ENCODE peak calls at places on chromosomes 16 and 17, in five cellular contexts. Q is AG09309; W is IMR-90; G is endodermal cell; R is CD8-positive, alpha-beta T cell. A is an unnamed sample.

GRCh38 chr16:61391835-61392234 is 644.4 kb downstream of the CDH8 start:
- DNase-seq in Q (no peak), W (no peak), G (no peak), R (no peak), A (no peak)

GRCh38 chr16:89326721-89327120 is 109.2 kb downstream of the ZNF778 start:
- DNase-seq in Q (no peak), W (no peak), G (peak; percentile 73), R (no peak), A (no peak)

GRCh38 chr17:73365934-73366623 is 54.3 kb upstream of the CDC42EP4 start:
- DNase-seq in Q (no peak), W (no peak), G (peak; percentile 72), R (no peak), A (no peak)

GRCh38 chr16:3876695-3877094 is 3.8 kb downstream of the CREBBP start:
- DNase-seq in Q (no peak), W (peak; percentile 63), G (no peak), R (no peak), A (no peak)

GRCh38 chr17:72640415-72641165 is 451.9 kb downstream of the SLC39A11 start:
- DNase-seq in Q (no peak), W (no peak), G (no peak), R (no peak), A (no peak)

GRCh38 chr16:75333770-75334169 is 82.3 kb upstream of the BCAR1 start:
- DNase-seq in Q (no peak), W (no peak), G (no peak), R (no peak), A (no peak)

GRCh38 chr17:43578699-43579569 is 32.8 kb upstream of the ETV4 start:
- DNase-seq in Q (no peak), W (peak; percentile 85), G (peak; percentile 78), R (peak; percentile 50), A (peak; percentile 67)

GRCh38 chr17:80187493-80187892 is 17.7 kb downstream of the CARD14 start:
- DNase-seq in Q (peak; percentile 1), W (no peak), G (no peak), R (no peak), A (no peak)

GRCh38 chr16:89031715-89032659 is 55.0 kb upstream of the CBFA2T3 start:
- DNase-seq in Q (no peak), W (no peak), G (no peak), R (peak; percentile 69), A (no peak)

GRCh38 chr16:27685802-27686201 is 135.9 kb downstream of the KATNIP start:
- DNase-seq in Q (no peak), W (peak; percentile 85), G (no peak), R (no peak), A (no peak)

GRCh38 chr16:75351183-75351582 is 82.1 kb downstream of the CFDP1 start:
- DNase-seq in Q (no peak), W (peak; percentile 80), G (no peak), R (no peak), A (no peak)

GRCh38 chr16:54722210-54722676 is 208.4 kb upstream of the IRX5 start:
- DNase-seq in Q (no peak), W (no peak), G (no peak), R (no peak), A (no peak)

GRCh38 chr17:56992364-56992763 is 14.4 kb downstream of the SCPEP1 start:
- DNase-seq in Q (no peak), W (no peak), G (no peak), R (no peak), A (no peak)

GRCh38 chr17:29140631-29141483 is 39.3 kb downstream of the MYO18A start:
- DNase-seq in Q (no peak), W (peak; percentile 32), G (no peak), R (peak; percentile 76), A (peak; percentile 59)

GRCh38 chr17:43671075-43671692 is 9.5 kb upstream of the MEOX1 start:
- DNase-seq in Q (peak; percentile 55), W (no peak), G (no peak), R (no peak), A (no peak)

GRCh38 chr16:4500283-4500682 is 24.1 kb downstream of the HMOX2 start:
- DNase-seq in Q (no peak), W (peak; percentile 88), G (no peak), R (no peak), A (no peak)

GRCh38 chr17:28968269-28968913 is 17.1 kb upstream of the PHF12 start:
- DNase-seq in Q (no peak), W (no peak), G (peak; percentile 74), R (no peak), A (peak; percentile 47)

GRCh38 chr16:75566889-75567255 is 693 bp downstream of the GABARAPL2 start:
- DNase-seq in Q (no peak), W (no peak), G (peak; percentile 62), R (no peak), A (peak; percentile 56)

GRCh38 chr17:51850206-51850605 is 308.3 kb downstream of the CA10 start:
- DNase-seq in Q (no peak), W (no peak), G (peak; percentile 65), R (no peak), A (no peak)

GRCh38 chr17:64941045-64941444 is 21.8 kb upstream of the LRRC37A3 start:
- DNase-seq in Q (no peak), W (no peak), G (peak; percentile 10), R (no peak), A (no peak)

GRCh38 chr17:12987120-12987519 is 30.7 kb downstream of the ELAC2 start:
- DNase-seq in Q (no peak), W (no peak), G (peak; percentile 75), R (no peak), A (peak; percentile 14)

GRCh38 chr16:22624759-22625533 is 114.3 kb downstream of the NPIPB5 start:
- DNase-seq in Q (no peak), W (no peak), G (no peak), R (no peak), A (no peak)

GRCh38 chr16:80459331-80459777 is 81.4 kb upstream of the DYNLRB2 start:
- DNase-seq in Q (peak; percentile 21), W (no peak), G (no peak), R (no peak), A (no peak)

GRCh38 chr17:75724016-75725003 is 3.1 kb downstream of the ITGB4 start:
- DNase-seq in Q (no peak), W (no peak), G (no peak), R (no peak), A (no peak)

GRCh38 chr16:4373909-4374742 is 2.5 kb downstream of the VASN start:
- DNase-seq in Q (peak; percentile 98), W (peak; percentile 98), G (peak; percentile 85), R (no peak), A (peak; percentile 70)

GRCh38 chr17:59001158-59001814 is 105.4 kb downstream of the TRIM37 start:
- DNase-seq in Q (no peak), W (peak; percentile 67), G (peak; percentile 61), R (peak; percentile 74), A (no peak)

GRCh38 chr17:27560668-27561067 is 70.3 kb upstream of the LGALS9 start:
- DNase-seq in Q (no peak), W (peak; percentile 29), G (no peak), R (no peak), A (no peak)

GRCh38 chr17:69723741-69724140 is 309.2 kb downstream of the MAP2K6 start:
- DNase-seq in Q (no peak), W (no peak), G (no peak), R (no peak), A (no peak)

GRCh38 chr16:75238132-75238852 is 13.1 kb downstream of the BCAR1 start:
- DNase-seq in Q (peak; percentile 79), W (peak; percentile 91), G (no peak), R (no peak), A (no peak)

GRCh38 chr17:80786470-80786869 is 205.2 kb upstream of the CHMP6 start:
- DNase-seq in Q (no peak), W (no peak), G (peak; percentile 59), R (no peak), A (no peak)

GRCh38 chr16:11633113-11633512 is 35.1 kb upstream of the SNN start:
- DNase-seq in Q (no peak), W (no peak), G (no peak), R (no peak), A (no peak)

GRCh38 chr17:39739885-39740356 is 2.2 kb downstream of the GRB7 start:
- DNase-seq in Q (no peak), W (no peak), G (peak; percentile 91), R (no peak), A (no peak)

GRCh38 chr17:31115168-31115567 is 20.4 kb downstream of the NF1 start:
- DNase-seq in Q (no peak), W (no peak), G (no peak), R (no peak), A (no peak)

GRCh38 chr17:49193513-49194296 is 16.7 kb downstream of the GNGT2 start:
- DNase-seq in Q (no peak), W (peak; percentile 51), G (peak; percentile 86), R (no peak), A (peak; percentile 62)

GRCh38 chr16:57803413-57803990 is 1.2 kb upstream of the KIFC3 start:
- DNase-seq in Q (no peak), W (no peak), G (no peak), R (no peak), A (no peak)

GRCh38 chr16:57800213-57801097 is 1.8 kb downstream of the KIFC3 start:
- DNase-seq in Q (no peak), W (no peak), G (no peak), R (no peak), A (no peak)

GRCh38 chr16:57801098-57801855 is 1.0 kb downstream of the KIFC3 start:
- DNase-seq in Q (no peak), W (peak; percentile 75), G (peak; percentile 79), R (no peak), A (no peak)

GRCh38 chr16:57802635-57803412 is 533 bp upstream of the KIFC3 start:
- DNase-seq in Q (no peak), W (peak; percentile 54), G (peak; percentile 85), R (no peak), A (peak; percentile 28)

GRCh38 chr16:57801856-57802634 is at the start of gene KIFC3:
- DNase-seq in Q (no peak), W (peak; percentile 72), G (peak; percentile 82), R (peak; percentile 76), A (peak; percentile 90)
- TF ChIP-seq CTCF in Q (no peak), W (peak; percentile 41), G (peak; percentile 49), R (no peak), A (no peak)

GRCh38 chr17:74387365-74388218 is 20.3 kb downstream of the GPR142 start:
- DNase-seq in Q (no peak), W (no peak), G (peak; percentile 71), R (no peak), A (no peak)
- TF ChIP-seq CTCF in Q (no peak), W (no peak), G (peak; percentile 65), R (no peak), A (no peak)

GRCh38 chr16:1073566-1074378 is 1.2 kb downstream of the SSTR5 start:
- DNase-seq in Q (no peak), W (no peak), G (peak; percentile 74), R (no peak), A (no peak)
- TF ChIP-seq CTCF in Q (peak; percentile 25), W (no peak), G (peak; percentile 73), R (no peak), A (peak; percentile 41)

GRCh38 chr16:29904947-29905346 is 4.7 kb downstream of the ASPHD1 start:
- DNase-seq in Q (no peak), W (no peak), G (no peak), R (no peak), A (no peak)

GRCh38 chr16:29901607-29901945 is 1.3 kb downstream of the ASPHD1 start:
- DNase-seq in Q (no peak), W (no peak), G (no peak), R (no peak), A (no peak)

GRCh38 chr16:29900888-29901606 is 759 bp downstream of the ASPHD1 start:
- DNase-seq in Q (no peak), W (no peak), G (peak; percentile 65), R (no peak), A (no peak)

GRCh38 chr16:29905668-29906067 is 5.4 kb downstream of the ASPHD1 start:
- DNase-seq in Q (no peak), W (no peak), G (no peak), R (no peak), A (no peak)

GRCh38 chr16:29903579-29903978 is 3.3 kb downstream of the ASPHD1 start:
- DNase-seq in Q (no peak), W (no peak), G (no peak), R (no peak), A (no peak)
- TF ChIP-seq CTCF in Q (no peak), W (no peak), G (no peak), R (no peak), A (no peak)